ENCODE peak calls at places on chromosomes 3 and 15, in five cellular contexts. One of them, this sample, is unnamed.
A peak's percentile ranks its signal among the peaks of the same experiment; 100 is the strongest.

GRCh38 chr15:63396546-63396939 is 14.9 kb upstream of the CA12 start:
- DNase-seq in pancreas: no peak
- DNase-seq in heart left ventricle: no peak
- DNase-seq in SJSA1: no peak
- DNase-seq in testis: no peak
- DNase-seq in this sample: no peak

GRCh38 chr3:162492446-162493081 is 996.0 kb downstream of the OTOL1 start:
- DNase-seq in pancreas: no peak
- DNase-seq in heart left ventricle: no peak
- DNase-seq in SJSA1: no peak
- DNase-seq in testis: no peak
- DNase-seq in this sample: no peak

GRCh38 chr3:57746156-57747125 is 9.7 kb upstream of the SLMAP start:
- DNase-seq in pancreas: no peak
- DNase-seq in heart left ventricle: no peak
- DNase-seq in SJSA1: no peak
- DNase-seq in testis: no peak
- DNase-seq in this sample: no peak

GRCh38 chr15:93250905-93251304 is 161.9 kb upstream of the RGMA start:
- DNase-seq in pancreas: no peak
- DNase-seq in heart left ventricle: no peak
- DNase-seq in SJSA1: no peak
- DNase-seq in testis: no peak
- DNase-seq in this sample: no peak

GRCh38 chr15:61033938-61034792 is 194.9 kb downstream of the RORA start:
- DNase-seq in pancreas: no peak
- DNase-seq in heart left ventricle: no peak
- DNase-seq in SJSA1: no peak
- DNase-seq in testis: no peak
- DNase-seq in this sample: no peak

GRCh38 chr3:60754617-60755016 is 496.6 kb downstream of the FHIT start:
- DNase-seq in pancreas: no peak
- DNase-seq in heart left ventricle: no peak
- DNase-seq in SJSA1: no peak
- DNase-seq in testis: no peak
- DNase-seq in this sample: no peak

GRCh38 chr15:55277715-55278114 is 11.9 kb downstream of the RAB27A start:
- DNase-seq in pancreas: no peak
- DNase-seq in heart left ventricle: no peak
- DNase-seq in SJSA1: no peak
- DNase-seq in testis: no peak
- DNase-seq in this sample: no peak

GRCh38 chr3:197736010-197736490 is 654 bp downstream of the RUBCN start:
- DNase-seq in pancreas: no peak
- DNase-seq in heart left ventricle: peak; percentile 62
- DNase-seq in SJSA1: no peak
- DNase-seq in testis: peak; percentile 69
- DNase-seq in this sample: peak; percentile 52

GRCh38 chr3:29317659-29318173 is 36.8 kb downstream of the RBMS3 start:
- DNase-seq in pancreas: no peak
- DNase-seq in heart left ventricle: no peak
- DNase-seq in SJSA1: no peak
- DNase-seq in testis: no peak
- DNase-seq in this sample: no peak

GRCh38 chr15:58212909-58213526 is 74.8 kb downstream of the AQP9 start:
- DNase-seq in pancreas: peak; percentile 33
- DNase-seq in heart left ventricle: no peak
- DNase-seq in SJSA1: no peak
- DNase-seq in testis: peak; percentile 28
- DNase-seq in this sample: no peak

GRCh38 chr3:6216135-6216792 is 644.7 kb upstream of the GRM7 start:
- DNase-seq in pancreas: no peak
- DNase-seq in heart left ventricle: no peak
- DNase-seq in SJSA1: no peak
- DNase-seq in testis: no peak
- DNase-seq in this sample: no peak

GRCh38 chr3:64084640-64085039 is 61.3 kb upstream of the PSMD6 start:
- DNase-seq in pancreas: no peak
- DNase-seq in heart left ventricle: no peak
- DNase-seq in SJSA1: peak; percentile 77
- DNase-seq in testis: no peak
- DNase-seq in this sample: no peak

GRCh38 chr3:190330936-190331734 is 8.9 kb upstream of the CLDN1 start:
- DNase-seq in pancreas: no peak
- DNase-seq in heart left ventricle: no peak
- DNase-seq in SJSA1: no peak
- DNase-seq in testis: no peak
- DNase-seq in this sample: no peak

GRCh38 chr3:122774564-122774963 is 19.1 kb downstream of the HSPBAP1 start:
- DNase-seq in pancreas: no peak
- DNase-seq in heart left ventricle: no peak
- DNase-seq in SJSA1: no peak
- DNase-seq in testis: no peak
- DNase-seq in this sample: no peak

GRCh38 chr3:73070675-73071575 is 9.5 kb downstream of the EBLN2 start:
- DNase-seq in pancreas: no peak
- DNase-seq in heart left ventricle: no peak
- DNase-seq in SJSA1: no peak
- DNase-seq in testis: no peak
- DNase-seq in this sample: no peak

GRCh38 chr3:181985386-181985785 is 273.7 kb downstream of the SOX2 start:
- DNase-seq in pancreas: no peak
- DNase-seq in heart left ventricle: no peak
- DNase-seq in SJSA1: no peak
- DNase-seq in testis: no peak
- DNase-seq in this sample: no peak

GRCh38 chr3:52280046-52280445 is 1.6 kb upstream of the WDR82 start:
- DNase-seq in pancreas: no peak
- DNase-seq in heart left ventricle: no peak
- DNase-seq in SJSA1: no peak
- DNase-seq in testis: no peak
- DNase-seq in this sample: no peak

GRCh38 chr15:52963865-52964264 is 173.7 kb upstream of the ONECUT1 start:
- DNase-seq in pancreas: no peak
- DNase-seq in heart left ventricle: no peak
- DNase-seq in SJSA1: no peak
- DNase-seq in testis: no peak
- DNase-seq in this sample: no peak

GRCh38 chr15:61853195-61853594 is 207.1 kb downstream of the VPS13C start:
- DNase-seq in pancreas: no peak
- DNase-seq in heart left ventricle: no peak
- DNase-seq in SJSA1: no peak
- DNase-seq in testis: no peak
- DNase-seq in this sample: no peak

GRCh38 chr3:32684029-32684799 is 774 bp upstream of the CNOT10 start:
- DNase-seq in pancreas: no peak
- DNase-seq in heart left ventricle: no peak
- DNase-seq in SJSA1: no peak
- DNase-seq in testis: no peak
- DNase-seq in this sample: no peak

GRCh38 chr3:141544697-141545096 is 57.9 kb downstream of the RASA2 start:
- DNase-seq in pancreas: no peak
- DNase-seq in heart left ventricle: no peak
- DNase-seq in SJSA1: no peak
- DNase-seq in testis: no peak
- DNase-seq in this sample: peak; percentile 55

GRCh38 chr15:36392666-36393266 is 186.7 kb upstream of the CDIN1 start:
- DNase-seq in pancreas: no peak
- DNase-seq in heart left ventricle: no peak
- DNase-seq in SJSA1: no peak
- DNase-seq in testis: no peak
- DNase-seq in this sample: no peak

GRCh38 chr15:58748040-58748786 is 1.3 kb downstream of the ADAM10 start:
- DNase-seq in pancreas: no peak
- DNase-seq in heart left ventricle: no peak
- DNase-seq in SJSA1: no peak
- DNase-seq in testis: no peak
- DNase-seq in this sample: peak; percentile 54

GRCh38 chr3:100079328-100079727 is 35.0 kb downstream of the FILIP1L start:
- DNase-seq in pancreas: no peak
- DNase-seq in heart left ventricle: no peak
- DNase-seq in SJSA1: no peak
- DNase-seq in testis: no peak
- DNase-seq in this sample: no peak

GRCh38 chr3:12901631-12902045 is 60.3 kb upstream of the RPL32 start:
- DNase-seq in pancreas: no peak
- DNase-seq in heart left ventricle: peak; percentile 16
- DNase-seq in SJSA1: no peak
- DNase-seq in testis: no peak
- DNase-seq in this sample: no peak

GRCh38 chr3:45741742-45742141 is 52.5 kb downstream of the SACM1L start:
- DNase-seq in pancreas: no peak
- DNase-seq in heart left ventricle: no peak
- DNase-seq in SJSA1: no peak
- DNase-seq in testis: no peak
- DNase-seq in this sample: no peak

GRCh38 chr3:45746182-45746973 is 50.0 kb downstream of the SLC6A20 start:
- DNase-seq in pancreas: no peak
- DNase-seq in heart left ventricle: no peak
- DNase-seq in SJSA1: no peak
- DNase-seq in testis: no peak
- DNase-seq in this sample: no peak

GRCh38 chr3:45739944-45740343 is 50.7 kb downstream of the SACM1L start:
- DNase-seq in pancreas: no peak
- DNase-seq in heart left ventricle: no peak
- DNase-seq in SJSA1: no peak
- DNase-seq in testis: no peak
- DNase-seq in this sample: no peak

GRCh38 chr3:45741247-45741646 is 52.1 kb downstream of the SACM1L start:
- DNase-seq in pancreas: no peak
- DNase-seq in heart left ventricle: no peak
- DNase-seq in SJSA1: no peak
- DNase-seq in testis: no peak
- DNase-seq in this sample: no peak

GRCh38 chr3:45742432-45743089 is 53.4 kb downstream of the SACM1L start:
- DNase-seq in pancreas: no peak
- DNase-seq in heart left ventricle: no peak
- DNase-seq in SJSA1: no peak
- DNase-seq in testis: no peak
- DNase-seq in this sample: no peak
- H3K36me3 ChIP-seq in pancreas: peaks cover 4% of the 10 kb centered on the region
- H3K36me3 ChIP-seq in heart left ventricle: peaks cover 98% of the 10 kb centered on the region
- H3K36me3 ChIP-seq in SJSA1: peaks cover 63% of the 10 kb centered on the region
- H3K36me3 ChIP-seq in testis: no peaks in the 10 kb centered on the region
- H3K36me3 ChIP-seq in this sample: peaks cover 75% of the 10 kb centered on the region

GRCh38 chr15:75436861-75437260 is 14.6 kb downstream of the SIN3A start:
- DNase-seq in pancreas: no peak
- DNase-seq in heart left ventricle: no peak
- DNase-seq in SJSA1: no peak
- DNase-seq in testis: no peak
- DNase-seq in this sample: no peak
- H3K36me3 ChIP-seq in pancreas: no peaks in the 10 kb centered on the region
- H3K36me3 ChIP-seq in heart left ventricle: peaks cover 25% of the 10 kb centered on the region
- H3K36me3 ChIP-seq in SJSA1: peaks cover 44% of the 10 kb centered on the region
- H3K36me3 ChIP-seq in testis: no peaks in the 10 kb centered on the region
- H3K36me3 ChIP-seq in this sample: peaks cover 17% of the 10 kb centered on the region

GRCh38 chr3:45955706-45956105 is 12.4 kb downstream of the CXCR6 start:
- DNase-seq in pancreas: no peak
- DNase-seq in heart left ventricle: no peak
- DNase-seq in SJSA1: no peak
- DNase-seq in testis: no peak
- DNase-seq in this sample: no peak
- H3K36me3 ChIP-seq in pancreas: peaks cover 11% of the 10 kb centered on the region
- H3K36me3 ChIP-seq in heart left ventricle: peaks cover 99% of the 10 kb centered on the region
- H3K36me3 ChIP-seq in SJSA1: peaks cover 31% of the 10 kb centered on the region
- H3K36me3 ChIP-seq in testis: no peaks in the 10 kb centered on the region
- H3K36me3 ChIP-seq in this sample: peaks cover 85% of the 10 kb centered on the region

DNA sequence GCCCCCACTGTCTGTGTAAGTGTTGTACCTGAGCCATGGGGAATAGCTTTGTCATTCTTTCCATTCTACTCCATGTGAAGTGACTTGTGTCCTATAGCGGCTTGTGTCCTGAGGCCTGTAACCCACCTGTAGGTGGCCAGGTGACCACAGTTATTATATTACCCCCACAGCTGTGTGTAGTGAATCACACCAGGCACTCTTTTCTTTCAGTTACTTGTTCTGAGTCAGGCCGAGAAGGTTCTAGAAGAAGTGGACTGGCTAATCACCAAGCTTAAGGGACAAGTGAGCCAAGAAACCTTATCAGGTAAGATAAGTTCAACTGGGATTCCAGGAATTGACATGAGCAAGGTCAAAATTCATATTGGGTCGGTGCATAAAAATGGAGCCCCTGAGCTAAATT is 29.2 kb downstream of the POLG start:
- DNase-seq in pancreas: no peak
- DNase-seq in heart left ventricle: no peak
- DNase-seq in SJSA1: no peak
- DNase-seq in testis: no peak
- DNase-seq in this sample: no peak
- H3K36me3 ChIP-seq in pancreas: no peaks in the 10 kb centered on the region
- H3K36me3 ChIP-seq in heart left ventricle: peaks cover 55% of the 10 kb centered on the region
- H3K36me3 ChIP-seq in SJSA1: peaks cover 96% of the 10 kb centered on the region
- H3K36me3 ChIP-seq in testis: no peaks in the 10 kb centered on the region
- H3K36me3 ChIP-seq in this sample: no peaks in the 10 kb centered on the region

GRCh38 chr3:75727985-75728384 is 57.4 kb downstream of the ZNF717 start:
- DNase-seq in pancreas: no peak
- DNase-seq in heart left ventricle: no peak
- DNase-seq in SJSA1: no peak
- DNase-seq in testis: no peak
- DNase-seq in this sample: no peak
- H3K36me3 ChIP-seq in pancreas: no peaks in the 10 kb centered on the region
- H3K36me3 ChIP-seq in heart left ventricle: no peaks in the 10 kb centered on the region
- H3K36me3 ChIP-seq in SJSA1: no peaks in the 10 kb centered on the region
- H3K36me3 ChIP-seq in testis: peaks cover 3% of the 10 kb centered on the region
- H3K36me3 ChIP-seq in this sample: no peaks in the 10 kb centered on the region

DNA sequence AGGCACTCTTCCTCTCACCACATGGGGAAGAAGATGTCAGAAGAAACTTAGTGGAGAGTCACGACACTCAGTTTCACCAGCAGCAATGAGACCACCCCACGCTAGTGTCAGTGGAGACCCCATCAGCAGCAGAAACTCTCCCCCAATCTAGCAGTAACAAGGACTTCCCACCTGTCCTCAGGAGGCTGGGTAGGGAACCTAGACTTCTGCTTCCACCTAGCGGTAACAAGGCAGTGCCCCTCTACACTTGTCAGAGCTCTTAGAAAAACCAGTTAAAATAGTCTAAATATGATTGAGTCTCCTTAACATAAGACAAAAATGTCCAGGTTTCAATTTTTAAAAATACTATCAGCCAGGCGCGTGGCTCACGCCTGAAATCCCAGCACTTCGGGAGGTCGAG is 57.3 kb downstream of the TRAT1 start:
- DNase-seq in pancreas: no peak
- DNase-seq in heart left ventricle: no peak
- DNase-seq in SJSA1: no peak
- DNase-seq in testis: no peak
- DNase-seq in this sample: no peak
- H3K36me3 ChIP-seq in pancreas: no peaks in the 10 kb centered on the region
- H3K36me3 ChIP-seq in heart left ventricle: no peaks in the 10 kb centered on the region
- H3K36me3 ChIP-seq in SJSA1: no peaks in the 10 kb centered on the region
- H3K36me3 ChIP-seq in testis: no peaks in the 10 kb centered on the region
- H3K36me3 ChIP-seq in this sample: no peaks in the 10 kb centered on the region

This sample was measured in CD4-positive, alpha-beta memory T cell.